ENCODE peak calls at places on chromosomes 6 and 20, in seven cellular contexts. One of them, this sample, is unnamed.

GRCh38 chr6:9761220-9761619 is 653.7 kb downstream of the TFAP2A start:
- DNase-seq in brain microvascular endothelial cell: no peak
- DNase-seq in fibroblast of villous mesenchyme: no peak
- DNase-seq in heart right ventricle: no peak
- DNase-seq in stomach: no peak
- DNase-seq in IMR-90: peak
- DNase-seq in adrenal gland: no peak
- DNase-seq in this sample: no peak

GRCh38 chr20:18057106-18057993 is at the start of gene OVOL2:
- DNase-seq in heart right ventricle: no peak
- DNase-seq in stomach: peak
- DNase-seq in fibroblast of villous mesenchyme: no peak
- DNase-seq in adrenal gland: no peak
- DNase-seq in brain microvascular endothelial cell: no peak
- DNase-seq in IMR-90: no peak
- DNase-seq in this sample: no peak

GRCh38 chr6:151142676-151143075 is 97.1 kb upstream of the AKAP12 start:
- DNase-seq in brain microvascular endothelial cell: no peak
- DNase-seq in heart right ventricle: no peak
- DNase-seq in IMR-90: no peak
- DNase-seq in fibroblast of villous mesenchyme: no peak
- DNase-seq in adrenal gland: no peak
- DNase-seq in stomach: no peak
- DNase-seq in this sample: no peak

GRCh38 chr6:5529733-5530132 is 268.4 kb downstream of the FARS2 start:
- DNase-seq in heart right ventricle: no peak
- DNase-seq in IMR-90: no peak
- DNase-seq in fibroblast of villous mesenchyme: peak
- DNase-seq in brain microvascular endothelial cell: no peak
- DNase-seq in stomach: no peak
- DNase-seq in adrenal gland: no peak
- DNase-seq in this sample: peak

GRCh38 chr20:49712918-49713778 is 530 bp downstream of the B4GALT5 start:
- DNase-seq in IMR-90: peak
- DNase-seq in brain microvascular endothelial cell: no peak
- DNase-seq in stomach: peak
- DNase-seq in fibroblast of villous mesenchyme: no peak
- DNase-seq in heart right ventricle: peak
- DNase-seq in adrenal gland: peak
- DNase-seq in this sample: no peak

GRCh38 chr6:117304446-117304845 is 39.1 kb downstream of the VGLL2 start:
- DNase-seq in stomach: no peak
- DNase-seq in IMR-90: no peak
- DNase-seq in heart right ventricle: no peak
- DNase-seq in brain microvascular endothelial cell: no peak
- DNase-seq in adrenal gland: no peak
- DNase-seq in fibroblast of villous mesenchyme: no peak
- DNase-seq in this sample: no peak

GRCh38 chr6:170553686-170554085 is 483 bp upstream of the TBP start:
- DNase-seq in heart right ventricle: no peak
- DNase-seq in fibroblast of villous mesenchyme: peak
- DNase-seq in brain microvascular endothelial cell: no peak
- DNase-seq in stomach: peak
- DNase-seq in IMR-90: peak
- DNase-seq in adrenal gland: peak
- DNase-seq in this sample: peak

GRCh38 chr6:34536251-34536958 is 19.7 kb downstream of the SPDEF start:
- DNase-seq in stomach: peak
- DNase-seq in brain microvascular endothelial cell: no peak
- DNase-seq in fibroblast of villous mesenchyme: no peak
- DNase-seq in IMR-90: no peak
- DNase-seq in adrenal gland: no peak
- DNase-seq in heart right ventricle: no peak
- DNase-seq in this sample: no peak

GRCh38 chr6:97501875-97502274 is 218.9 kb upstream of the MMS22L start:
- DNase-seq in adrenal gland: no peak
- DNase-seq in brain microvascular endothelial cell: no peak
- DNase-seq in stomach: no peak
- DNase-seq in IMR-90: no peak
- DNase-seq in heart right ventricle: no peak
- DNase-seq in fibroblast of villous mesenchyme: no peak
- DNase-seq in this sample: no peak

GRCh38 chr20:17571967-17572638 is 2.2 kb downstream of the DSTN start:
- DNase-seq in brain microvascular endothelial cell: no peak
- DNase-seq in heart right ventricle: no peak
- DNase-seq in IMR-90: no peak
- DNase-seq in stomach: no peak
- DNase-seq in fibroblast of villous mesenchyme: no peak
- DNase-seq in adrenal gland: no peak
- DNase-seq in this sample: no peak

GRCh38 chr6:25525078-25525477 is 126.9 kb upstream of the SCGN start:
- DNase-seq in stomach: no peak
- DNase-seq in fibroblast of villous mesenchyme: no peak
- DNase-seq in IMR-90: no peak
- DNase-seq in heart right ventricle: no peak
- DNase-seq in adrenal gland: no peak
- DNase-seq in brain microvascular endothelial cell: no peak
- DNase-seq in this sample: no peak

GRCh38 chr6:150895898-150896632 is 30.6 kb downstream of the MTHFD1L start:
- DNase-seq in brain microvascular endothelial cell: no peak
- DNase-seq in stomach: no peak
- DNase-seq in adrenal gland: no peak
- DNase-seq in fibroblast of villous mesenchyme: no peak
- DNase-seq in IMR-90: no peak
- DNase-seq in heart right ventricle: no peak
- DNase-seq in this sample: no peak

GRCh38 chr6:31588871-31589650 is 3.0 kb downstream of the LST1 start:
- DNase-seq in fibroblast of villous mesenchyme: no peak
- DNase-seq in brain microvascular endothelial cell: no peak
- DNase-seq in heart right ventricle: no peak
- DNase-seq in IMR-90: no peak
- DNase-seq in stomach: no peak
- DNase-seq in adrenal gland: no peak
- DNase-seq in this sample: no peak

GRCh38 chr20:53623454-53624206 is 30.0 kb upstream of the ZNF217 start:
- DNase-seq in adrenal gland: peak
- DNase-seq in IMR-90: peak
- DNase-seq in fibroblast of villous mesenchyme: peak
- DNase-seq in stomach: peak
- DNase-seq in brain microvascular endothelial cell: peak
- DNase-seq in heart right ventricle: peak
- DNase-seq in this sample: peak

GRCh38 chr6:159074120-159074684 is 29.4 kb upstream of the TAGAP start:
- DNase-seq in stomach: no peak
- DNase-seq in brain microvascular endothelial cell: peak
- DNase-seq in fibroblast of villous mesenchyme: peak
- DNase-seq in IMR-90: peak
- DNase-seq in adrenal gland: peak
- DNase-seq in heart right ventricle: no peak
- DNase-seq in this sample: peak

GRCh38 chr6:109381007-109381746 is 1.1 kb downstream of the CD164 start:
- DNase-seq in heart right ventricle: no peak
- DNase-seq in adrenal gland: no peak
- DNase-seq in fibroblast of villous mesenchyme: peak
- DNase-seq in stomach: no peak
- DNase-seq in IMR-90: peak
- DNase-seq in brain microvascular endothelial cell: no peak
- DNase-seq in this sample: no peak

GRCh38 chr20:20321917-20322316 is 46.0 kb upstream of the INSM1 start:
- DNase-seq in stomach: no peak
- DNase-seq in IMR-90: no peak
- DNase-seq in heart right ventricle: no peak
- DNase-seq in fibroblast of villous mesenchyme: no peak
- DNase-seq in brain microvascular endothelial cell: no peak
- DNase-seq in adrenal gland: no peak
- DNase-seq in this sample: no peak

GRCh38 chr6:29770286-29770685 is 47.1 kb downstream of the HLA-F start:
- DNase-seq in adrenal gland: no peak
- DNase-seq in brain microvascular endothelial cell: no peak
- DNase-seq in IMR-90: no peak
- DNase-seq in heart right ventricle: no peak
- DNase-seq in stomach: no peak
- DNase-seq in fibroblast of villous mesenchyme: no peak
- DNase-seq in this sample: no peak

GRCh38 chr6:41167173-41167963 is 4.5 kb upstream of the TREM2 start:
- DNase-seq in heart right ventricle: no peak
- DNase-seq in adrenal gland: no peak
- DNase-seq in IMR-90: peak
- DNase-seq in stomach: no peak
- DNase-seq in fibroblast of villous mesenchyme: peak
- DNase-seq in brain microvascular endothelial cell: peak
- DNase-seq in this sample: peak

GRCh38 chr6:2231438-2231837 is 14.0 kb downstream of the GMDS start:
- DNase-seq in fibroblast of villous mesenchyme: no peak
- DNase-seq in IMR-90: peak
- DNase-seq in heart right ventricle: no peak
- DNase-seq in brain microvascular endothelial cell: no peak
- DNase-seq in stomach: no peak
- DNase-seq in adrenal gland: no peak
- DNase-seq in this sample: peak

GRCh38 chr6:19731286-19731685 is 105.9 kb upstream of the ID4 start:
- DNase-seq in adrenal gland: no peak
- DNase-seq in IMR-90: peak
- DNase-seq in stomach: no peak
- DNase-seq in brain microvascular endothelial cell: peak
- DNase-seq in fibroblast of villous mesenchyme: peak
- DNase-seq in heart right ventricle: no peak
- DNase-seq in this sample: peak

GRCh38 chr6:111329882-111330633 is 153.0 kb downstream of the REV3L start:
- DNase-seq in stomach: no peak
- DNase-seq in brain microvascular endothelial cell: no peak
- DNase-seq in adrenal gland: no peak
- DNase-seq in IMR-90: no peak
- DNase-seq in heart right ventricle: no peak
- DNase-seq in fibroblast of villous mesenchyme: no peak
- DNase-seq in this sample: no peak

GRCh38 chr6:36793913-36794703 is 45.1 kb downstream of the CPNE5 start:
- DNase-seq in IMR-90: peak
- DNase-seq in stomach: no peak
- DNase-seq in heart right ventricle: no peak
- DNase-seq in fibroblast of villous mesenchyme: no peak
- DNase-seq in adrenal gland: no peak
- DNase-seq in brain microvascular endothelial cell: no peak
- DNase-seq in this sample: no peak

GRCh38 chr6:8245736-8246135 is 143.4 kb upstream of the EEF1E1 start:
- DNase-seq in fibroblast of villous mesenchyme: no peak
- DNase-seq in IMR-90: no peak
- DNase-seq in adrenal gland: no peak
- DNase-seq in stomach: no peak
- DNase-seq in brain microvascular endothelial cell: no peak
- DNase-seq in heart right ventricle: no peak
- DNase-seq in this sample: no peak

GRCh38 chr20:38674178-38675133 is 49.8 kb upstream of the SLC32A1 start:
- DNase-seq in IMR-90: peak
- DNase-seq in brain microvascular endothelial cell: peak
- DNase-seq in fibroblast of villous mesenchyme: peak
- DNase-seq in heart right ventricle: peak
- DNase-seq in adrenal gland: peak
- DNase-seq in stomach: no peak
- DNase-seq in this sample: peak

GRCh38 chr20:18259730-18260129 is 28.6 kb upstream of the ZNF133 start:
- DNase-seq in IMR-90: no peak
- DNase-seq in stomach: no peak
- DNase-seq in adrenal gland: no peak
- DNase-seq in brain microvascular endothelial cell: no peak
- DNase-seq in fibroblast of villous mesenchyme: no peak
- DNase-seq in heart right ventricle: no peak
- DNase-seq in this sample: no peak

GRCh38 chr6:63764318-63764916 is 128.8 kb downstream of the PHF3 start:
- DNase-seq in stomach: no peak
- DNase-seq in adrenal gland: no peak
- DNase-seq in fibroblast of villous mesenchyme: peak
- DNase-seq in brain microvascular endothelial cell: no peak
- DNase-seq in IMR-90: peak
- DNase-seq in heart right ventricle: no peak
- DNase-seq in this sample: peak

DNA sequence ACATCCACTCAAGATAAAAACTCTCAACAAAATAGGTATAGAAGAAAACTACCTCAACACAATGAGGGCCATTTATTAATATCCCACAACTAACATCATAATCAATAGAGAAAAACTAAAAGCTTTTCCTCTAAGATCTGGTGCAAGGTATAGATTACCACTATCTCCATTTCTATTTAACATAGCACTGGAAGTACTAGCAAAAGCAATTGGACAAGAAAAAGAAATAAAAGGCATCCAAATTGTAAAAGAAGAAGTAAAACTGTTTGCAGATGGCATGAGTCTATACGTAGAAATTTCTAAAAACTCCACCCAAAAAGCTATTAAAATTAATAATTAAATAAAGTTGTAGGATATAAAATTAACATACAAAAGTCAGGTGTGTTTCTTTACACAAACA is 230.8 kb upstream of the PRSS16 start:
- DNase-seq in heart right ventricle: no peak
- DNase-seq in adrenal gland: no peak
- DNase-seq in fibroblast of villous mesenchyme: no peak
- DNase-seq in brain microvascular endothelial cell: no peak
- DNase-seq in IMR-90: no peak
- DNase-seq in stomach: no peak
- DNase-seq in this sample: no peak
- TF ChIP-seq CTCF in heart right ventricle: no peak
- TF ChIP-seq CTCF in adrenal gland: no peak
- TF ChIP-seq CTCF in fibroblast of villous mesenchyme: no peak
- TF ChIP-seq CTCF in brain microvascular endothelial cell: no peak
- TF ChIP-seq CTCF in IMR-90: no peak
- TF ChIP-seq CTCF in stomach: no peak
- TF ChIP-seq CTCF in this sample: no peak

DNA sequence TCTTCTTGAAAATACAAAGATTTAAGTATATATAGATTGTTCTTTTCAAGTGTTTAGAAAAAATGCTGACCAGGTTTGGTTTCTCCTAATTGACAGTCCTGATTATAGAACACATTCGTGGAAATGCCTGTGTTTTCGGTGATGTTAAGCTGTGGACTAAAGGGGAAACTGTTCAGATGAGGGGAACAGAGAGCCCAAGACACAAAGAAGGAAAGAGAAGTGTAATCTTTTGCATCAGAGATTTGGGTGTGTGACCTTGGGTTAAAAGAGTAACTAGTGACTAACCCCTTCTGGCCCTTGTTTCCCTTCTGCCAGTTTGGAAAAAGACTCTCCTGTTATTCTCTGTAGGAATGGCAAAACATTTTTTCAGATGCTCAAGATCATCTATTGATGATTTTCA is 331.3 kb downstream of the RIMS1 start:
- DNase-seq in brain microvascular endothelial cell: no peak
- DNase-seq in stomach: no peak
- DNase-seq in IMR-90: no peak
- DNase-seq in fibroblast of villous mesenchyme: no peak
- DNase-seq in heart right ventricle: no peak
- DNase-seq in adrenal gland: no peak
- DNase-seq in this sample: no peak
- H3K4me3 ChIP-seq in brain microvascular endothelial cell: no peak
- H3K4me3 ChIP-seq in stomach: no peak
- H3K4me3 ChIP-seq in IMR-90: no peak
- H3K4me3 ChIP-seq in fibroblast of villous mesenchyme: no peak
- H3K4me3 ChIP-seq in heart right ventricle: no peak
- H3K4me3 ChIP-seq in adrenal gland: no peak
- H3K4me3 ChIP-seq in this sample: no peak

GRCh38 chr6:163404825-163405265 is 9.7 kb upstream of the QKI start:
- DNase-seq in adrenal gland: peak
- DNase-seq in stomach: no peak
- DNase-seq in IMR-90: no peak
- DNase-seq in brain microvascular endothelial cell: no peak
- DNase-seq in heart right ventricle: peak
- DNase-seq in fibroblast of villous mesenchyme: peak
- DNase-seq in this sample: peak
- TF ChIP-seq CTCF in adrenal gland: no peak
- TF ChIP-seq CTCF in stomach: no peak
- TF ChIP-seq CTCF in IMR-90: no peak
- TF ChIP-seq CTCF in brain microvascular endothelial cell: no peak
- TF ChIP-seq CTCF in heart right ventricle: no peak
- TF ChIP-seq CTCF in fibroblast of villous mesenchyme: no peak
- TF ChIP-seq CTCF in this sample: no peak

GRCh38 chr20:2557873-2558580 is 21.7 kb downstream of the TMC2 start:
- DNase-seq in heart right ventricle: no peak
- DNase-seq in IMR-90: no peak
- DNase-seq in adrenal gland: no peak
- DNase-seq in stomach: no peak
- DNase-seq in fibroblast of villous mesenchyme: no peak
- DNase-seq in brain microvascular endothelial cell: no peak
- DNase-seq in this sample: no peak
- H3K4me3 ChIP-seq in heart right ventricle: no peak
- H3K4me3 ChIP-seq in IMR-90: no peak
- H3K4me3 ChIP-seq in adrenal gland: no peak
- H3K4me3 ChIP-seq in stomach: peak
- H3K4me3 ChIP-seq in fibroblast of villous mesenchyme: no peak
- H3K4me3 ChIP-seq in brain microvascular endothelial cell: no peak
- H3K4me3 ChIP-seq in this sample: no peak

This sample was measured in foreskin fibroblast.